ENCODE peak calls at places on chromosomes 11 and 22, in four cellular contexts. U is lung, X is heart left ventricle, S is stomach. T is an unnamed sample. For H3K4me1 and H3K36me3, the result is how much of the 10 kb centered on the place peaks cover.

GRCh38 chr22:27306771-27307170 is 494.8 kb downstream of the MN1 start:
- DNase-seq in U (no peak), X (no peak), S (no peak), T (no peak)

GRCh38 chr22:35749808-35750207 is 32.1 kb downstream of the APOL5 start:
- DNase-seq in U (no peak), X (no peak), S (no peak), T (no peak)

GRCh38 chr22:46374663-46375474 is 39.4 kb downstream of the TRMU start:
- DNase-seq in U (peak), X (no peak), S (peak), T (no peak)

GRCh38 chr11:19076744-19077589 is 16.4 kb upstream of the MRGPRX2 start:
- DNase-seq in U (peak), X (peak), S (peak), T (peak)

GRCh38 chr11:12441081-12441801 is 63.9 kb downstream of the PARVA start:
- DNase-seq in U (no peak), X (no peak), S (no peak), T (no peak)

GRCh38 chr11:20631525-20632168 is 32.2 kb downstream of the SLC6A5 start:
- DNase-seq in U (no peak), X (no peak), S (no peak), T (no peak)

GRCh38 chr11:15055620-15056356 is 17.6 kb upstream of the CALCB start:
- DNase-seq in U (no peak), X (no peak), S (no peak), T (no peak)

GRCh38 chr22:45885171-45885840 is 91.7 kb downstream of the WNT7B start:
- DNase-seq in U (no peak), X (no peak), S (no peak), T (no peak)

GRCh38 chr11:134340354-134340964 is 8.7 kb downstream of the GLB1L2 start:
- DNase-seq in U (peak), X (no peak), S (no peak), T (no peak)

GRCh38 chr11:75737314-75737713 is 19.7 kb downstream of the MOGAT2 start:
- DNase-seq in U (no peak), X (no peak), S (no peak), T (no peak)

GRCh38 chr22:20319041-20319744 is 667 bp downstream of the DGCR6L start:
- DNase-seq in U (peak), X (no peak), S (peak), T (no peak)

GRCh38 chr11:88284306-88285057 is 53.1 kb downstream of the CTSC start:
- DNase-seq in U (no peak), X (no peak), S (no peak), T (no peak)

GRCh38 chr11:88280673-88281316 is 56.7 kb downstream of the CTSC start:
- DNase-seq in U (no peak), X (no peak), S (no peak), T (no peak)

GRCh38 chr11:88282789-88283188 is 54.7 kb downstream of the CTSC start:
- DNase-seq in U (no peak), X (no peak), S (no peak), T (no peak)

GRCh38 chr11:88275636-88276035 is 61.9 kb downstream of the CTSC start:
- DNase-seq in U (no peak), X (no peak), S (no peak), T (no peak)

GRCh38 chr11:88281317-88281712 is 56.2 kb downstream of the CTSC start:
- DNase-seq in U (no peak), X (no peak), S (no peak), T (no peak)
- TF ChIP-seq CTCF in U (no peak), X (peak), S (no peak), T (no peak)

GRCh38 chr11:70782401-70782913 is 384.1 kb downstream of the CTTN start:
- DNase-seq in U (no peak), X (no peak), S (no peak), T (no peak)

GRCh38 chr11:70776914-70777532 is 378.7 kb downstream of the CTTN start:
- DNase-seq in U (no peak), X (no peak), S (no peak), T (no peak)

GRCh38 chr11:70778828-70779365 is 380.6 kb downstream of the CTTN start:
- DNase-seq in U (no peak), X (no peak), S (no peak), T (no peak)

GRCh38 chr11:70780246-70780535 is 381.9 kb downstream of the CTTN start:
- DNase-seq in U (no peak), X (no peak), S (no peak), T (no peak)

DNA sequence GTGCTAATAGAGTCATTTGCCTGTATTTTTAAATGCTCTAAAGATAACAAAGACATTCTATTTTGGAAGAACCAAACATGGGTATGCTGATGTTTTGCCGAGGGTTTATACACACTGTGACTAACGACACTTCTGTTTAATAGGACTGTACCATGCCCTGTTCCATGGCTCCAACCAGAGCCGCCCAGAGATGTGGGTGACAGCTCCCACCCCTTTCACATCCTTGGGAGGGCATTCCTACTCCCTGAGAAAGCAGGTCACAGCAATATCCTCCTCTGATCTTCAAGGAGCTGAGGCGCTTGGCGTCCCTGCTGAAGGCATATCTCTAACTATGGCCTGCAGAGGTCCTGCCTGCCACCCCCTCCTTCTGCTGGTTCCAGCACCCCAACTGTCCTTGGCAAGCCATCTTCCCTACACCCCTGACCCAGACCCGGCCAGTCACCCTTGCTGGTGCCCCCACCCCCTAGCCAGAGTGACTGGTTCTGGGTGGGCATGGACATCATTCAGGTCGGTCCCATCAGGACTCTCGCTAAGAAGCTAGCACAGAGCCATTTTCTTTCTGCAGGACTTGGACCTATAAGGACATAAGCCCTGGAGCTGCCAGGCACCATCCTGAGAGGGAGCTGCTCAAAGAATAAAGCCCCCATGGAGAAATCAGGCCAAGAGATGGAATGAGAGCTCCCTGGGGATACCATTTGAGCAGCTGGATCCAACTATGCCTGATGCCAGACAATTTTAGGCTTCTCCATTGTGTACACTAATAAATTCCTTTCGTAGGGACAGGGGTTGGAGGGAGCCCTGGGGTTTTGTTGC is 381.3 kb downstream of the CTTN start:
- DNase-seq in U (no peak), X (no peak), S (no peak), T (no peak)
- H3K4me1 ChIP-seq in U (under half), X (under half), S (under half), T (under half)

GRCh38 chr22:39231197-39231950 is 13.4 kb downstream of the PDGFB start:
- DNase-seq in U (no peak), X (no peak), S (no peak), T (no peak)
- H3K36me3 ChIP-seq in U (under half), X (half or more), S (under half), T (under half)

DNA sequence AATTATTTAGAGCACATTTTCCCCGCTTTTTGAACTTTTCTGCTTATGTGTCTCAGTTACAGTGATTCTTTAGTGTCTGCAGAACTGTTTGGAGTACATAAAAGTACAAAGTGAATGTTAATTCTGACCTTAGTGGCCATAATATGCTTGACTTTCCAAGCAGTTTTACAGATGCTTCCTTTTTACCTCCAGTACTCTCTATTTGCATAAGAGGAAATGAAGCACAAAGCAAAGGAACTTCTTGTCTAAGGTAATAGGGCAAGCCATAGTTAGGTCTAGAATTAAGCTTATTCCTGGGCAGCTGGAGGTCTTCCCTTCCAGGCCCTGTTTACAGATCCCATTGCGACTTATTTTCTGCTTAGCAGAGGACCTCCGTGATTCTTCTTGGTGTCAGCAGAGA is 3.6 kb downstream of the GTPBP1 start:
- DNase-seq in U (no peak), X (no peak), S (no peak), T (no peak)
- TF ChIP-seq CTCF in U (no peak), X (no peak), S (no peak), T (no peak)

T was measured in CD8-positive, alpha-beta T cell.